ENCODE peak calls at places on chromosomes 11 and 22, in ten cellular contexts. I is suprapubic skin, S is heart left ventricle, O is breast epithelium, K is HCT116, W is right lobe of liver, B is NB4, M is IMR-90, J is tibial nerve, D is sigmoid colon. F is an unnamed sample.

GRCh38 chr11:100584201-100584600 is 102.9 kb upstream of the ARHGAP42 start:
- DNase-seq in I (no peak), S (no peak), O (no peak), K (no peak), W (no peak), B (no peak), M (no peak), J (no peak), D (no peak), F (no peak)

GRCh38 chr11:45335434-45335833 is 49.3 kb upstream of the SYT13 start:
- DNase-seq in I (no peak), S (no peak), O (no peak), K (peak; percentile 12), W (no peak), B (no peak), M (no peak), J (no peak), D (no peak), F (no peak)

GRCh38 chr11:12170501-12170900 is 60.1 kb downstream of the MICAL2 start:
- DNase-seq in I (no peak), S (no peak), O (no peak), K (no peak), W (no peak), B (no peak), M (no peak), J (no peak), D (no peak), F (peak; percentile 67)

GRCh38 chr11:45078236-45079074 is 68.0 kb upstream of the PRDM11 start:
- DNase-seq in I (no peak), S (no peak), O (no peak), K (no peak), W (no peak), B (peak; percentile 16), M (no peak), J (no peak), D (peak; percentile 87), F (no peak)

GRCh38 chr11:1923201-1923956 is 3.9 kb downstream of the TNNT3 start:
- DNase-seq in I (no peak), S (no peak), O (no peak), K (no peak), W (peak; percentile 29), B (no peak), M (no peak), J (no peak), D (no peak), F (no peak)

GRCh38 chr22:50162391-50162956 is 8.1 kb upstream of the PANX2 start:
- DNase-seq in I (no peak), S (no peak), O (no peak), K (no peak), W (no peak), B (peak; percentile 31), M (no peak), J (no peak), D (no peak), F (no peak)

GRCh38 chr11:30109774-30110173 is 92.9 kb upstream of the KCNA4 start:
- DNase-seq in I (no peak), S (no peak), O (no peak), K (no peak), W (no peak), B (no peak), M (no peak), J (no peak), D (no peak), F (no peak)

GRCh38 chr22:27687984-27688545 is 113.5 kb downstream of the MN1 start:
- DNase-seq in I (no peak), S (no peak), O (no peak), K (no peak), W (no peak), B (no peak), M (no peak), J (no peak), D (no peak), F (no peak)

GRCh38 chr22:41021655-41022454 is 70.5 kb upstream of the EP300 start:
- DNase-seq in I (peak; percentile 88), S (peak; percentile 73), O (peak; percentile 79), K (peak; percentile 41), W (peak; percentile 75), B (peak; percentile 87), M (peak; percentile 16), J (peak; percentile 63), D (peak; percentile 88), F (peak; percentile 62)

GRCh38 chr11:69791266-69791665 is 16.1 kb upstream of the FGF4 start:
- DNase-seq in I (no peak), S (no peak), O (no peak), K (no peak), W (no peak), B (no peak), M (peak; percentile 61), J (no peak), D (no peak), F (no peak)

GRCh38 chr11:108887436-108888238 is 222.8 kb downstream of the DDX10 start:
- DNase-seq in I (no peak), S (no peak), O (no peak), K (no peak), W (no peak), B (no peak), M (no peak), J (no peak), D (no peak), F (no peak)

DNA sequence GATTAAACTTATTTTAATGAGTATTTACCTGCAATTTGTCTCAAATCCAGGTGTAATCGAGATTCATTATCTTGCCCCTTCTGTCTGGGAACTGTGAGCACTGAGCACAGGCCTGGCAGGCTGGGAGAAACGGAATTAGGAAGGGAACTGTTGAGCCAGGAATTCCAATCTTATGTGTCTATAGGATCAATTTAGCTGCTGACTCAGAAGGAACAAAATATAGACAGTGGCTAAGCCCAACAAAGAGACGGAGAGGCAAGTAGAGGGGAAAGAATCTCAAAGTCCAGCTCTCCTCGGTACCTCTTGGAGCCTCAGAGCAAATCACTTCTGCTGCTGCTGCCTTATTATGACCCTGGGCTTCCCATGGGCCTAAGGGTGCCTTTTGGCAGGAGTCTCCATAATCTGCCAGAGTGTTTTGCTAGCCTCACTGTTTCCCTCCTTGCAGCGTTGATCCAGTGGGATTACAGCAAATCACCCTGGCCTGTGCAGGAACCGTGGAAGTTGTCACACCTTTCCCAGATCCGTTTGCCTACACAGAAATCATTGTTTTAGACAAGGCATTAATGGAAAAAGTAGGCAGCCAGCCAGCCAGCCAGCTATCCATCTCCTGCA is 31.7 kb downstream of the PAX6 start:
- DNase-seq in I (no peak), S (no peak), O (no peak), K (no peak), W (no peak), B (no peak), M (peak; percentile 83), J (no peak), D (no peak), F (no peak)
- H3K4me3 ChIP-seq in I (no peak overlapping the region), S (no peak overlapping the region), O (no peak overlapping the region), K (no peak overlapping the region), W (no peak overlapping the region), B (no peak overlapping the region), M (no peak overlapping the region), J (no peak overlapping the region), D (no peak overlapping the region), F (no peak overlapping the region)

DNA sequence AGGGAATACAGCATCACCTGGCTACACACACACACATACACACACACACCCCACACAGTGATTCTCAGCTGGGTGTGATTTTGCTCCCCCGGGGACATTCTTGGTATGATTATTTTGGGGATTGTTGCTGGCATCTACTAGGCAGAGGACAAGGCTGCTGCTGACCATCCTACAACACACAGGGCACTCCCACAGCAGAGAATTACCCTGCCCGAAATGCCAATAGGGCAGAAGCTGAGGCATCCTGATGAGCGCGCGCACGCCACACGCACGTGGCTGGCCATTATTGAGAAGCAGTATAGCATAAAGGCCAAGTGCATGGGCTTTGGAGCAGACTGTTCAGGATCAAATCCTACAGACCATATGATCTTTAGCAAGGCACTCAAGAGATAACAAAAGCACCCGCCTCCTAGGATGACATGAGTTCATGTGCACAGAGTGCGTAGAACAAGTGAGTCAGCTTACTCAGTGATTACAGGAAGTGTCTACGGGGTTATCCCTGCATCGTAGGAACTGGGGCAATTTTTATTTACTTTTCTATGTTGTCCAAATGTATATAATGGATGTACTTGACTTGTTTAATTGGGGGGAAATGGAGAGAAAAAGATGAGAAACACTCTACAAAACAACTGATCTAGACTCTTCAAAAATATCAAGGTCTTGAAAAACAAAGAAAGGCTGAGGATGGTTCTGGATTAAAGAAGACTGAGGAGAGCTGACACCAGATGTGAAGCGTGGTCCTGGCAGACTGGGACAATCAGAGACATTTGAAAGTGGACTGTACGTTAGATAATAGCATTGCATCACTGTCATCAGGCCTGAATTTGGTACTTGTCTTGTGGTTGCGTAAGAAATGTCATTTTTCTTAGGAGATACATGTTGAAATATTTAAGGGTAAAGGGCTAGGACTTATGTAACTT is 7.2 kb upstream of the EHD1 start:
- DNase-seq in I (no peak), S (no peak), O (no peak), K (no peak), W (no peak), B (peak; percentile 88), M (peak; percentile 94), J (no peak), D (no peak), F (no peak)
- TF ChIP-seq POLR2A in I (no peak), S (no peak), O (no peak), K (no peak), W (no peak), B (no peak), M (no peak), J (no peak), D (no peak), F (no peak)

DNA sequence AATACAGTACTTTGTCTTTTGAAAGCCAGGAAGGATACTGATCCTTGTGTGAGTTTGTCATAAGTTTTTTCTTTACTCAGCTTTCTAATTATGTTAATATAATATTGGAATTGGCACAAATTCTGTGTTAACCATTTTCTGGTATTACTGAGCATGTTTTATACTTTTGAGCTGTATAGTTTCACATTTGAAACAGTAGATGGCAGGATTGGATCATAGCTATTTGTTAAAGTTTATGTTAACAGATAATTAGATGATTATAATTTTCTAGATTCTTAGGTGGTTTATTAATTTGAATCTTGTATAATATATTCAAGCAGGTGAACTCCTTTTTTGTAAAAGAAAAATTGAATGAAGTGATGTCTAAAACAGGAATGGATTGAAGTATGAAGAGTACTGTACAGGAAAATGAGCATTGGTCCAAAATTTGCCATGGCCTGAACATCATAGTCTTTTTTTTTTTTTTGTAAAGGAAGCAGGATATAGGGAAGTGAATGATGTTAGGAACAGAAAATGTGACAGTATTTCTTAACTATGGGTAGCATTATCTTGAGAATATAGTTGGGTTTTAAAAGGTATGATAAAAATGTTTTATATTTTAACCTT is 102.0 kb downstream of the CYP2R1 start:
- DNase-seq in I (no peak), S (no peak), O (no peak), K (no peak), W (no peak), B (peak; percentile 26), M (peak; percentile 28), J (no peak), D (no peak), F (no peak)
- TF ChIP-seq CTCF in I (peak; percentile 23), S (peak; percentile 44), O (no peak), K (peak; percentile 33), W (peak; percentile 46), B (no peak), M (peak; percentile 65), J (peak; percentile 44), D (no peak), F (no peak)

DNA sequence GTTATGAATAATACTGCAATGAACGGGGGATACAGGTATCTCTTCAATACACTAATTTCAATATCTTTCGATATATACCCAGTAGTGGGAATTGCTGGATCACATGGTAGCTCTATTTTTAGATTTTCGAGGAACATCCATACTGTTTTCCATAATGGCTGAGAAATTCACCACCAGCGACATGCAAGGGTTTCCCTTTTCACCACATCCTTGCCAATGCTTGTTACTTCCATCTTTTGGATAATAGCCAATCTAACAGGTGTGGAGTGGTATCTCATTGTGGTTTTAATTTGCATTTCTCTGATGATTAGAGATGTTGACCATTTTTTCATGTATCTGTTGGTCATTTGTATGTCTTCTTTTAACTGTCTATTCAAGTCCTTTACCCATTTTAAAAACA is 5.9 kb downstream of the IL10RA start:
- DNase-seq in I (no peak), S (no peak), O (no peak), K (no peak), W (no peak), B (no peak), M (no peak), J (no peak), D (no peak), F (no peak)
- H3K4me3 ChIP-seq in I (peak overlapping the region; percentile 13), S (no peak overlapping the region), O (no peak overlapping the region), K (no peak overlapping the region), W (no peak overlapping the region), B (no peak overlapping the region), M (no peak overlapping the region), J (no peak overlapping the region), D (no peak overlapping the region), F (no peak overlapping the region)